ENCODE peak calls at places on chromosomes 7 and 10, in eight cellular contexts. P is IMR-90; C is mesendoderm; Q is HAP-1; T is GM23338; K is CD8-positive, alpha-beta T cell; B is lung; R is fibroblast of lung. I is an unnamed sample. For H3K4me1, the result is how much of the 10 kb centered on the place peaks cover.

GRCh38 chr10:5588603-5589002 is 63.8 kb downstream of the CALML3 start:
- DNase-seq in P (no peak), C (no peak), Q (no peak), T (no peak), K (no peak), B (no peak), R (no peak), I (no peak)

GRCh38 chr10:111209666-111210065 is 132.8 kb downstream of the ADRA2A start:
- DNase-seq in P (no peak), C (no peak), Q (no peak), T (no peak), K (no peak), B (no peak), R (no peak), I (no peak)

GRCh38 chr10:109450702-109451101 is 472.6 kb downstream of the XPNPEP1 start:
- DNase-seq in P (no peak), C (no peak), Q (peak), T (no peak), K (no peak), B (no peak), R (no peak), I (no peak)

GRCh38 chr10:87734987-87735827 is 75.5 kb downstream of the PAPSS2 start:
- DNase-seq in P (peak), C (peak), Q (peak), T (peak), K (no peak), B (no peak), R (peak), I (peak)

GRCh38 chr7:30887464-30887872 is 24.2 kb upstream of the AQP1 start:
- DNase-seq in P (no peak), C (peak), Q (no peak), T (no peak), K (no peak), B (peak), R (no peak), I (no peak)

GRCh38 chr10:323651-324293 is 188.5 kb downstream of the ZMYND11 start:
- DNase-seq in P (peak), C (no peak), Q (no peak), T (no peak), K (peak), B (peak), R (peak), I (no peak)

GRCh38 chr10:28627102-28627501 is 50.2 kb upstream of the BAMBI start:
- DNase-seq in P (no peak), C (peak), Q (no peak), T (no peak), K (no peak), B (no peak), R (no peak), I (no peak)

GRCh38 chr10:44388641-44389040 is 3.7 kb upstream of the CXCL12 start:
- DNase-seq in P (no peak), C (no peak), Q (no peak), T (no peak), K (no peak), B (no peak), R (no peak), I (peak)

GRCh38 chr7:55343860-55344606 is 21.1 kb upstream of the LANCL2 start:
- DNase-seq in P (no peak), C (no peak), Q (no peak), T (peak), K (no peak), B (no peak), R (no peak), I (no peak)

GRCh38 chr7:50981743-50982142 is 199.0 kb upstream of the GRB10 start:
- DNase-seq in P (no peak), C (peak), Q (no peak), T (peak), K (no peak), B (no peak), R (no peak), I (peak)

GRCh38 chr10:84783386-84783785 is 455.0 kb downstream of the CCSER2 start:
- DNase-seq in P (no peak), C (peak), Q (peak), T (peak), K (no peak), B (no peak), R (no peak), I (peak)

GRCh38 chr7:134905375-134905774 is 80.9 kb upstream of the AGBL3 start:
- DNase-seq in P (peak), C (no peak), Q (no peak), T (no peak), K (no peak), B (peak), R (peak), I (no peak)

GRCh38 chr7:111145472-111145871 is 54.5 kb downstream of the LRRN3 start:
- DNase-seq in P (no peak), C (no peak), Q (no peak), T (no peak), K (no peak), B (no peak), R (peak), I (no peak)

GRCh38 chr7:111147708-111148107 is 56.8 kb downstream of the LRRN3 start:
- DNase-seq in P (no peak), C (no peak), Q (no peak), T (no peak), K (no peak), B (no peak), R (no peak), I (no peak)

GRCh38 chr7:111150709-111151108 is 59.8 kb downstream of the LRRN3 start:
- DNase-seq in P (no peak), C (no peak), Q (no peak), T (no peak), K (no peak), B (no peak), R (no peak), I (no peak)

GRCh38 chr7:111146136-111146535 is 55.2 kb downstream of the LRRN3 start:
- DNase-seq in P (no peak), C (no peak), Q (no peak), T (no peak), K (no peak), B (no peak), R (peak), I (no peak)

GRCh38 chr7:111148134-111148533 is 57.2 kb downstream of the LRRN3 start:
- DNase-seq in P (no peak), C (no peak), Q (no peak), T (no peak), K (no peak), B (no peak), R (no peak), I (no peak)
- H3K4me1 ChIP-seq in P (under half), C (under half), Q (under half), T (under half), K (under half), B (under half), R (under half), I (under half)

DNA sequence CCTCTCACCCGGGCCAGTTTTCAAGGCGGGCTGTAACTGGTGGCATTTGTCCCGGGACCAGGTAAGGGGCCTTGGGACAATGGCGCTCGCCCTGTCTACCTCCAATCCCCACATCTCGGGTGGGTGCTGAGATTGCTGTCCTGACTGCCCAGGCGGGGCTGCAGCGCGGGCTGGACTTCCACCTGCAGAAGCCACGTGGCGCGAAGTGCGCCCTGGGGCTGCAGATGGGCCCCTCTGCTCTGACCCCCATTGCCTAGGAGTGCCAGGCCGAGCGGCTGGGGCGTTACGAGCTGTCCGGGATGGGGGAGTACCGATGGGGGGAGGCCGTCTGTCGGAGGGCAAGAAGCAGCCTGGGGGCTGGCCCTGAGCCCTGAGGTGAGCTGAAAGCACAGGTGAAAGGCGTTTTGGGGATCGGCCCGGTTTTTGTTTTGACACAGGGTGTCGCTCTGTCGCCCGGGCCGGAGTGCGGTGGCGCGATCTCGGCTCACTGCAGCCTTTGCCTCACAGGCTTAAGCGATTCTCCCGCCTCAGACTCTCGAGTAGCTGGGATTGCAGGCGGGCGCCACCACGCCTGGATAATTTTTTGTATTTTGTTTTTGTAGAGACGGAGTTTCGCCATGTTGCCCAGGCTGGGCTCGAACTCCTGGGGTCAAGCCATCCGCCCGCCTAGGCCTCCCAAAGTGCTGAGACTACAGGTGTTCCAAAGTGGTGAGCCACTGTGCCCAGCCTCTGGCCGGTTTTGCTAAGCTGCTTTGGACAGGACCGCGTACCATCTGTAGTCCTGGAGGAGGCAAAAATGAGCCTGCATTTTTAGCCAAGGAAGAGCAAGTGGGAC is at the start of gene SFXN2:
- DNase-seq in P (no peak), C (no peak), Q (no peak), T (peak), K (peak), B (peak), R (no peak), I (peak)
- H3K4me1 ChIP-seq in P (under half), C (under half), Q (under half), T (under half), K (under half), B (under half), R (under half), I (under half)

GRCh38 chr10:24723386-24723787 is 300 bp downstream of the ARHGAP21 start:
- DNase-seq in P (peak), C (no peak), Q (no peak), T (no peak), K (peak), B (no peak), R (no peak), I (no peak)
- H3K4me1 ChIP-seq in P (under half), C (under half), Q (under half), T (under half), K (under half), B (under half), R (under half), I (under half)

GRCh38 chr10:121240556-121240955 is 357.7 kb downstream of the FGFR2 start:
- DNase-seq in P (no peak), C (no peak), Q (no peak), T (no peak), K (no peak), B (no peak), R (no peak), I (no peak)

GRCh38 chr10:121243003-121243898 is 355.0 kb downstream of the FGFR2 start:
- DNase-seq in P (no peak), C (no peak), Q (no peak), T (no peak), K (no peak), B (no peak), R (no peak), I (no peak)

GRCh38 chr10:121240011-121240410 is 358.2 kb downstream of the FGFR2 start:
- DNase-seq in P (no peak), C (no peak), Q (no peak), T (no peak), K (no peak), B (no peak), R (no peak), I (no peak)

GRCh38 chr10:121243899-121244241 is 354.4 kb downstream of the FGFR2 start:
- DNase-seq in P (no peak), C (no peak), Q (no peak), T (no peak), K (no peak), B (no peak), R (no peak), I (no peak)

DNA sequence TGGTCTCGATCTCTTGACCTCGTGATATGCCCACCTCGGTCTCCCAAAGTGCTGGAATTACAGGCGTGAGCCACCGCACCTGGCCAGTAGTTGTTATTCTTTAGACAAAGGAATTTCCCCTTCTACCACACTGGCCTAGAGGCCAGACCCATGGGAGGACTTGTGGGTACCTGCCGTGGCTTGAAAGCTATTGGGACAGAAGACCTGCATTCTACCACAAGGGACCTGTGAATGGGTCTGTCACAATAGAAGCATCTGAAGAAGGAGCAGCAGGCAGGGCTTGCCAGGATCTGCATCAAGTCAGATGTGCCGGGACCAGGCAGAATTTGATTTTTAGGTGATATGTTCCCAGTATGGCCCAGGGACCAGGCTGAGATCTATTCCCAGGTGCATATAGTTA is 356.9 kb downstream of the FGFR2 start:
- DNase-seq in P (no peak), C (no peak), Q (no peak), T (no peak), K (no peak), B (no peak), R (no peak), I (no peak)
- H3K4me1 ChIP-seq in P (under half), C (under half), Q (under half), T (under half), K (under half), B (under half), R (under half), I (under half)

DNA sequence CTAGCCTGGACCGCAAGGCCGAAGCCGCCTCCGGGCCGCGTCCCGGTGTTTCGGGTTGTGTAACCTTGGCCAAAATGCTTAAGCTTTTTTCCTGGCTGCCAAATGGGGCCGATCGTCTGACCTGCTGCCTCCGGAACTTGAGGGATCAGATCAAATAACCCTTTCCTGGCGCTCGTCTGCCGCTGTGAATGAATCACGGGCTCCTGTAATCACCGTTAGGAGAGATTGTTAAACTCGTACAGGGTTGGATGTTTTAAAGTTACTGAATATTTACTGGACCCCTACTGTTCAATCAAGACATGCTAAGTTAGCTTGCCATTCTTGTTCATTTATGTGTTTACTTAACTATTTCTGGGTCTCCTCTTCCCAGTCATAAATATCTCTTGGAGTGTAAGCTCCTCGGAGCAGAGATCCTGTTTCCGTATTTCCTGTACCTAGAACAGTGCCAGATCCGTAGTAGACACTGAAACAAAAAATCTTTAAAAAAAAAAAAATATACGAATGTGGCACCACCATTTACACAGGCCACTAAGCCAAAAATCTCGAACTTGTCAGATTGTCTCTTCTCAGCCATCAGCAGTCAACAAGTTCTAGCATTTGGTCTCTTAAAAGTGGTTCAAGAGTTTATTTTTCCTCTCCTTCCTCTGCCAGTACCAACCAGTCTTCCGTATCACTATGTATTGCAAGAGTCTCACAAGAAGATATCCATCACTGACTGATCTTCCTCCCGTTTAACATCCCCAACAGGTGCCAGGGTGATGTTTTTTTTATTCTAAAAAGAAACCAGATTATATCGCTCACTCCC is 645 bp upstream of the TM9SF3 start:
- DNase-seq in P (peak), C (peak), Q (no peak), T (peak), K (peak), B (peak), R (peak), I (no peak)
- H3K4me1 ChIP-seq in P (under half), C (under half), Q (under half), T (under half), K (under half), B (under half), R (under half), I (under half)

DNA sequence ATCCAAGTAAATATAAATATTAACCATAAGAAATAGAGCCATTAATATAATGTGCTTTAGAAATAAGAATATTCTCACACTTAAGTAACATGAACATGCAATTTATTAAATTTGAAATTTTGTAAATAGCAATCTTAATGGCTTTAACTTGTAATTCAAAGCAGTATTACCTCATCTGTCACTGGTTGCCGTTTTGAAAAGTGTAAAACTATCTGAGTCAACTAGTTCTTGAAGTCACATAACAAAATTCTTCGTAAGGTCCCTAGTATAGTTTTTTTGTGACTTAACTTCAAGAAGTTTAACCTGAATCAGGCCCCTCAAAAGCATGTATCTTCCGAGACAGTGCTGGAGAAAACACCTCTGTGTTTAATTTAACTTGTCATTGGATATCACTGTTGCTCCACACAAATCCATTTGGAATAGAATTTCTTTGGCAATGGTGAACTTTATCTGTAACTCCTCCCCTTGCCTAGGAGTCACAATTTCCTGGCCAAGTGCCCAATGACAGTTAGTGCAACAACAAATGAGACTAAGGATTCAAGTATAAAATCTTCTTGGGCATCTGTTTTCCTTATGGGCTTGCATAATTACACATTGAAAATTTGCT is 47.1 kb downstream of the NT5C2 start:
- DNase-seq in P (peak), C (no peak), Q (no peak), T (no peak), K (no peak), B (peak), R (peak), I (no peak)
- H3K4me1 ChIP-seq in P (under half), C (under half), Q (under half), T (under half), K (under half), B (under half), R (under half), I (under half)

GRCh38 chr7:139714163-139714901 is 63.5 kb downstream of the HIPK2 start:
- DNase-seq in P (no peak), C (peak), Q (no peak), T (no peak), K (no peak), B (peak), R (no peak), I (peak)

GRCh38 chr7:139715194-139715815 is 62.5 kb downstream of the HIPK2 start:
- DNase-seq in P (no peak), C (no peak), Q (no peak), T (no peak), K (no peak), B (no peak), R (no peak), I (peak)

GRCh38 chr7:139718859-139719258 is 58.9 kb downstream of the HIPK2 start:
- DNase-seq in P (no peak), C (no peak), Q (no peak), T (no peak), K (no peak), B (no peak), R (no peak), I (peak)

GRCh38 chr7:139713835-139714162 is 64.0 kb downstream of the HIPK2 start:
- DNase-seq in P (no peak), C (no peak), Q (no peak), T (no peak), K (no peak), B (no peak), R (no peak), I (no peak)

GRCh38 chr7:139716156-139716942 is 61.4 kb downstream of the HIPK2 start:
- DNase-seq in P (no peak), C (no peak), Q (no peak), T (no peak), K (no peak), B (no peak), R (no peak), I (peak)
- H3K4me1 ChIP-seq in P (under half), C (under half), Q (under half), T (under half), K (under half), B (under half), R (under half), I (under half)

GRCh38 chr10:103232772-103233488 is 12.8 kb upstream of the RPEL1 start:
- DNase-seq in P (peak), C (no peak), Q (peak), T (peak), K (no peak), B (no peak), R (peak), I (no peak)
- H3K4me1 ChIP-seq in P (under half), C (under half), Q (under half), T (under half), K (under half), B (under half), R (under half), I (under half)